ENCODE peak calls at places on chromosomes 13 and 19, in ten cellular contexts. S is tibial nerve; B is Panc1; Y is CD8-positive, alpha-beta T cell; R is thyroid gland; V is epithelial cell of esophagus; E is esophagus muscularis mucosa; P is colonic mucosa; N is cardiac muscle cell; Z is left lung. G is an unnamed sample.

GRCh38 chr19:44608391-44608821 is 5.0 kb upstream of the IGSF23 start:
- DNase-seq in S (no peak), B (no peak), Y (no peak), R (no peak), V (peak), E (no peak), P (peak), N (peak), Z (no peak), G (no peak)

GRCh38 chr13:44938854-44939253 is 50.4 kb downstream of the NUFIP1 start:
- DNase-seq in S (no peak), B (no peak), Y (no peak), R (no peak), V (no peak), E (no peak), P (no peak), N (no peak), Z (no peak), G (no peak)

GRCh38 chr13:20882206-20882605 is 20.3 kb downstream of the XPO4 start:
- DNase-seq in S (no peak), B (no peak), Y (no peak), R (no peak), V (peak), E (no peak), P (no peak), N (no peak), Z (no peak), G (no peak)

GRCh38 chr13:104315606-104316005 is 1249.4 kb upstream of the SLC10A2 start:
- DNase-seq in S (no peak), B (peak), Y (no peak), R (no peak), V (peak), E (no peak), P (no peak), N (peak), Z (no peak), G (no peak)

GRCh38 chr19:6126335-6126974 is 9.0 kb upstream of the ACSBG2 start:
- DNase-seq in S (no peak), B (peak), Y (no peak), R (no peak), V (peak), E (no peak), P (no peak), N (peak), Z (no peak), G (peak)

GRCh38 chr19:46015961-46016425 is 6.9 kb downstream of the PGLYRP1 start:
- DNase-seq in S (no peak), B (no peak), Y (no peak), R (peak), V (no peak), E (no peak), P (no peak), N (no peak), Z (no peak), G (no peak)

GRCh38 chr13:60158321-60158801 is 5.4 kb downstream of the DIAPH3 start:
- DNase-seq in S (no peak), B (no peak), Y (no peak), R (no peak), V (no peak), E (no peak), P (no peak), N (no peak), Z (no peak), G (no peak)

GRCh38 chr13:40665754-40666057 is 735 bp downstream of the FOXO1 start:
- DNase-seq in S (no peak), B (no peak), Y (peak), R (peak), V (peak), E (no peak), P (no peak), N (no peak), Z (no peak), G (no peak)

GRCh38 chr13:50104493-50104892 is 89.2 kb downstream of the KCNRG start:
- DNase-seq in S (no peak), B (no peak), Y (no peak), R (no peak), V (peak), E (no peak), P (no peak), N (no peak), Z (no peak), G (no peak)

GRCh38 chr19:15563325-15563794 is 51.7 kb upstream of the CYP4F8 start:
- DNase-seq in S (no peak), B (no peak), Y (no peak), R (peak), V (no peak), E (no peak), P (peak), N (peak), Z (peak), G (no peak)

GRCh38 chr13:26272621-26273020 is 18.7 kb downstream of the CDK8 start:
- DNase-seq in S (no peak), B (no peak), Y (no peak), R (no peak), V (no peak), E (no peak), P (no peak), N (no peak), Z (no peak), G (no peak)

GRCh38 chr13:78603240-78603947 is at the start of gene POU4F1:
- DNase-seq in S (no peak), B (no peak), Y (no peak), R (peak), V (peak), E (no peak), P (peak), N (peak), Z (no peak), G (peak)

GRCh38 chr13:78606471-78607408 is 3.4 kb upstream of the POU4F1 start:
- DNase-seq in S (no peak), B (no peak), Y (no peak), R (no peak), V (no peak), E (no peak), P (no peak), N (no peak), Z (no peak), G (no peak)

GRCh38 chr13:78607409-78608253 is 4.3 kb upstream of the POU4F1 start:
- DNase-seq in S (no peak), B (no peak), Y (no peak), R (no peak), V (no peak), E (no peak), P (no peak), N (no peak), Z (no peak), G (no peak)

GRCh38 chr13:78602561-78603239 is 652 bp downstream of the POU4F1 start:
- DNase-seq in S (no peak), B (no peak), Y (no peak), R (no peak), V (no peak), E (no peak), P (no peak), N (no peak), Z (no peak), G (peak)

GRCh38 chr13:78604782-78605611 is 1.6 kb upstream of the POU4F1 start:
- DNase-seq in S (no peak), B (no peak), Y (no peak), R (no peak), V (peak), E (no peak), P (no peak), N (no peak), Z (no peak), G (peak)
- H3K4me3 ChIP-seq in S (no peak), B (no peak), Y (no peak), R (no peak), V (no peak), E (no peak), P (no peak), N (no peak), Z (no peak), G (no peak)

DNA sequence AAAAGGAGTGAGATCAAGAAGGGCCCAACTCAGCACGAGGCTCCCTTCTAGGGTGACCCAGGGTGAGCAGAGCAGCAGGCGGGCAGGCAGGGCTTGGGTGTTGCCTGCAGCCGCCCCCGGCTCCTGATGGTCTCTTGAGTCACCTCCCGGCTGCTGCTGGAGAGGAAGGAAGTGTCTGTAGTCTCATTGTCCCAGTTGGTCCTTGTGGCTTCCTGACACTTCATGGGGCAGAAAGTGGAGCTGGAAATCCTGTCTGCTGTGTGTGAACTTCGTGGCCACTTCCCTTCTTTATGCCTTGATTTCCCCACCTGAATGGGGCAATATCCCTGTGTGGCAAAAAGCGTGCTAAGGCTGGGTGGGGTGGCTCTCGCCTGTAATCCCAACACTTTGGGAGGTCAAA is 2.5 kb downstream of the MAP1S start:
- DNase-seq in S (no peak), B (no peak), Y (no peak), R (no peak), V (peak), E (no peak), P (no peak), N (no peak), Z (peak), G (no peak)
- H3K4me3 ChIP-seq in S (no peak), B (no peak), Y (no peak), R (no peak), V (no peak), E (no peak), P (no peak), N (no peak), Z (peak), G (no peak)

GRCh38 chr19:55069137-55069858 is 6.3 kb upstream of the RDH13 start:
- DNase-seq in S (no peak), B (no peak), Y (no peak), R (peak), V (peak), E (no peak), P (peak), N (peak), Z (no peak), G (peak)
- H3K4me3 ChIP-seq in S (no peak), B (peak), Y (no peak), R (peak), V (peak), E (no peak), P (peak), N (peak), Z (peak), G (no peak)

GRCh38 chr19:3776479-3777040 is 4.5 kb upstream of the RAX2 start:
- DNase-seq in S (no peak), B (no peak), Y (no peak), R (no peak), V (no peak), E (no peak), P (no peak), N (no peak), Z (no peak), G (no peak)

GRCh38 chr19:3781603-3782002 is 4.6 kb downstream of the MATK start:
- DNase-seq in S (no peak), B (no peak), Y (no peak), R (no peak), V (no peak), E (no peak), P (no peak), N (no peak), Z (no peak), G (no peak)

GRCh38 chr19:3778104-3778867 is 6.3 kb upstream of the RAX2 start:
- DNase-seq in S (no peak), B (no peak), Y (no peak), R (no peak), V (no peak), E (no peak), P (no peak), N (no peak), Z (no peak), G (no peak)

GRCh38 chr19:3780786-3781304 is 5.3 kb downstream of the MATK start:
- DNase-seq in S (no peak), B (no peak), Y (no peak), R (no peak), V (no peak), E (no peak), P (no peak), N (no peak), Z (no peak), G (no peak)

GRCh38 chr19:3778899-3779723 is 7.1 kb downstream of the MATK start:
- DNase-seq in S (no peak), B (no peak), Y (no peak), R (no peak), V (no peak), E (no peak), P (no peak), N (no peak), Z (no peak), G (no peak)
- H3K4me3 ChIP-seq in S (no peak), B (no peak), Y (no peak), R (no peak), V (no peak), E (no peak), P (no peak), N (no peak), Z (no peak), G (no peak)